ENCODE peak calls at places on chromosomes 3 and 15, in ten cellular contexts. L is tibial nerve, U is stomach, Q is fibroblast of lung, X is WTC11, Y is fibroblast of the aortic adventitia, A is progenitor cell of endocrine pancreas, J is ovary, Z is cardiac fibroblast, O is GM20000. N is an unnamed sample.

GRCh38 chr3:140019946-140020345 is 85.0 kb downstream of the CLSTN2 start:
- DNase-seq in J (no peak), A (no peak), Y (no peak), X (no peak), U (no peak), O (no peak), Q (no peak), Z (no peak), L (no peak), N (no peak)

GRCh38 chr3:135018171-135018923 is 223.3 kb downstream of the EPHB1 start:
- DNase-seq in J (no peak), O (peak; percentile 39), Z (no peak), A (no peak), U (no peak), L (no peak), Y (no peak), Q (no peak), X (no peak), N (no peak)

GRCh38 chr3:43032646-43033628 is 53.8 kb downstream of the GASK1A start:
- DNase-seq in O (no peak), A (no peak), Y (no peak), X (no peak), Q (no peak), Z (no peak), U (no peak), L (no peak), J (no peak), N (no peak)

GRCh38 chr3:58711871-58712270 is 45.3 kb upstream of the FAM3D start:
- DNase-seq in U (no peak), X (no peak), O (no peak), L (no peak), Q (no peak), A (no peak), Y (no peak), J (no peak), Z (no peak), N (no peak)

GRCh38 chr15:66941791-66942190 is 123.6 kb upstream of the SMAD3 start:
- DNase-seq in A (no peak), L (no peak), X (no peak), Z (no peak), U (no peak), Y (no peak), O (no peak), J (no peak), Q (no peak), N (no peak)

GRCh38 chr15:66765478-66766281 is 63.6 kb downstream of the SMAD6 start:
- DNase-seq in O (peak; percentile 58), J (no peak), A (peak; percentile 29), X (no peak), Q (peak; percentile 77), L (no peak), Y (peak; percentile 43), Z (no peak), U (peak; percentile 97), N (no peak)

GRCh38 chr15:32671339-32672325 is 30.1 kb downstream of the SCG5 start:
- DNase-seq in J (no peak), Y (no peak), Q (peak; percentile 59), A (no peak), Z (no peak), X (no peak), U (no peak), L (no peak), O (no peak), N (peak; percentile 75)

GRCh38 chr3:55750525-55750924 is 263.4 kb upstream of the WNT5A start:
- DNase-seq in A (no peak), Q (peak; percentile 96), L (no peak), O (no peak), X (no peak), Y (no peak), Z (peak; percentile 78), U (no peak), J (no peak), N (peak; percentile 95)

GRCh38 chr3:114496021-114496434 is 202.2 kb downstream of the TIGIT start:
- DNase-seq in Y (peak; percentile 60), X (no peak), Q (peak; percentile 75), L (no peak), U (no peak), A (no peak), O (no peak), Z (peak; percentile 81), J (no peak), N (peak; percentile 34)

GRCh38 chr15:71570736-71571135 is 239.6 kb upstream of the NR2E3 start:
- DNase-seq in L (no peak), Z (no peak), Q (no peak), O (no peak), X (no peak), Y (no peak), A (no peak), J (no peak), U (no peak), N (no peak)

GRCh38 chr3:47295976-47296375 is 13.2 kb downstream of the KLHL18 start:
- DNase-seq in Q (no peak), Z (no peak), U (no peak), A (no peak), Y (no peak), X (no peak), J (no peak), L (no peak), O (no peak), N (no peak)

GRCh38 chr15:86611392-86612040 is 531.8 kb downstream of the AGBL1 start:
- DNase-seq in U (no peak), Y (no peak), L (no peak), A (no peak), J (no peak), Q (peak; percentile 78), O (no peak), X (no peak), Z (no peak), N (no peak)

GRCh38 chr3:148214695-148215094 is 483.0 kb upstream of the AGTR1 start:
- DNase-seq in X (no peak), A (no peak), U (no peak), J (no peak), L (no peak), O (no peak), Y (no peak), Q (no peak), Z (no peak), N (no peak)

GRCh38 chr3:150409527-150410310 is 1.6 kb downstream of the TSC22D2 start:
- DNase-seq in J (peak; percentile 80), Q (peak; percentile 69), A (peak; percentile 67), O (peak; percentile 81), Z (peak; percentile 70), U (peak; percentile 78), L (peak; percentile 43), X (peak; percentile 79), Y (peak; percentile 53), N (no peak)

GRCh38 chr3:160403028-160403545 is 3.6 kb downstream of the SMC4 start:
- DNase-seq in U (no peak), O (no peak), J (no peak), X (no peak), Q (peak; percentile 23), Z (peak; percentile 49), A (no peak), L (no peak), Y (peak; percentile 54), N (no peak)

DNA sequence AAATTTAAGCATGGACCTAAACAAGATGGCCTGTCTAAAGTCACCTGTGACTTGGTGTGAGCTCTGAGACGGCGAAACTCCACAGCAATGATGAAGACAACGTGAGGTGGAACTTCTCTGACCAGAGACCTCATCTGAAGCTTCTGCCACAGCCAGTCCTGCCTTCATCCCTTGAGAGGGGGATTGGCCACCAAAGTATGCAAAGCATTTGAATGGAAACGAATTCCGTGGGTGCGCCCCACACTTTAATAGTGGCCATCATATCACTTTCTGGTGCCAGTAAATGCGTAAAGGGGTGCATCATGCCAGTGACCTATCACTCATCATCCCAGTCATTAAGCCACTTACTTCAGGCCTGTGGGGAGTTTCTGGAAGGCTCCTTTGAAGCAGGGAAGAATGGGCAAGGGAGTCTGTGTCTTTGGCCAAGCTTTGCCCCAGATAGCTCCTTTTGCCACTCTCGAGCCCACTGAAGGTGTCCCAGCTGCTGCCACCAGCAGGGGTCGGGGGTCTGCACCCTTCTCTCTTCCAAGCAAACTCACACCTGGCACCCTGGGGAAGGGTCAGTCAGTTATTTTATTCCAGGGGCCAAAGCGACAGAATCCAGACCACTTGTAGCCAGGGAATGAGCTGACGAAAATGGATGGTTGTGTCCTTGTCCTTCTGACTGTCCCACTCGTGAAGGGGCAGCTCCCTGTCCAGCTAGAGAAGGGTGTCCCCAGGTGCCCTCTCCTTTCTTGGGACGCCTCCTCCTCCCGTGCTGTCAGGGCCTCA is 17.7 kb downstream of the MUC20 start:
- DNase-seq in Y (no peak), U (no peak), A (no peak), Z (no peak), Q (no peak), J (no peak), O (no peak), X (no peak), L (no peak), N (no peak)
- TF ChIP-seq CTCF in Y (no peak), U (no peak), A (no peak), Z (no peak), Q (no peak), J (no peak), O (no peak), X (no peak), L (no peak), N (no peak)

GRCh38 chr15:58383876-58384275 is 47.9 kb upstream of the LIPC start:
- DNase-seq in A (no peak), Q (no peak), O (no peak), Z (no peak), L (no peak), X (peak; percentile 54), U (no peak), Y (no peak), J (no peak), N (no peak)
- TF ChIP-seq CTCF in A (no peak), Q (no peak), O (no peak), Z (no peak), L (no peak), X (no peak), U (no peak), Y (no peak), J (no peak), N (no peak)

DNA sequence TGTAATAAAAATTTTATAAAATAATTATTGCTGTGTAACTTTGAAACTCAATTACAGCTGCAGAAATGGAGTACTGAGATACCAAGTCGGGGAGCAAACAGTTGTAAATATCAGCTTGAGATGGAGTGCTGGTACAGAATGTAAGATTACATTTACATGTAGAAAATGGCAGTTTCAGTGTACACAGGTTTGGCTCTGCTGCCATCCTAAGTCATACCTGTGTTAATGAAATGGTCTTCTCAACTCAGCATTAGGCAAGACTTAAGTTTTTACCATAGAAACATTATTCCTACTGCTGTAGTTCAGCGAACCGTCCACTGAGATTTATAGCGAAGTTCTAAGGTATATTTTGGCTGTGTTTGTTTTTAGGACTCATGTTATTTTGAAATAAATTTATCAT is 110.1 kb upstream of the TBL1XR1 start:
- DNase-seq in L (no peak), O (no peak), Z (no peak), Y (no peak), X (no peak), U (no peak), Q (no peak), J (no peak), A (no peak), N (no peak)
- TF ChIP-seq CTCF in L (no peak), O (no peak), Z (no peak), Y (no peak), X (no peak), U (no peak), Q (no peak), J (no peak), A (no peak), N (no peak)

DNA sequence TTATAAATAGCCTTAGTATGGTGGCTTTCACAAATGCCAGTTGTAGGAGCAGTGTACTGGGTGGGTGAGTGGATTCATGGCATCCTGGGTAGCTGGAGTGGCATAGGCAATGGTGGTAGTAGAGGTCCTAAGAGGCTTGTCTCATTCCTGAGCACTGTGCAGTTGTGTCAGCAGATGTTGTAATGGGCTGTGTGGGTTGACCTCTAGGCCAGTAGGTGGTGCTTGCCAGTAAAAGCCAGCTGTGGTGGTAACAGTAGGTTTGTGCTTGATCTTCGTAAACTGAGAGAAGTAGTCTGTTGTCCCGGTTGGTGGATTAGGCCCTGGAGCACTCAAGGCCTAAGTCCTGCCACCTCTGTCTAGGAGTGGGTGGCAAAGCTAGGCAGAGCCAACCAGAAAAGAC is 149.7 kb upstream of the SUCLG2 start:
- DNase-seq in J (no peak), A (no peak), O (no peak), U (no peak), Q (no peak), Z (peak; percentile 9), L (no peak), Y (no peak), X (no peak), N (no peak)
- TF ChIP-seq CTCF in J (no peak), A (no peak), O (no peak), U (no peak), Q (no peak), Z (no peak), L (no peak), Y (no peak), X (no peak), N (no peak)

N was measured in AG09309.